ENCODE peak calls at places on chromosome 17, in six cellular contexts. One of them, this sample, is unnamed.

GRCh38 chr17:70138309-70138865 is 30.9 kb upstream of the KCNJ2 start:
- DNase-seq in cardiac muscle cell: no peak
- DNase-seq in A673: no peak
- DNase-seq in H1: no peak
- DNase-seq in adrenal gland: no peak
- DNase-seq in AG04450: peak; percentile 84
- DNase-seq in this sample: no peak

GRCh38 chr17:7589204-7589868 is 558 bp downstream of the SOX15 start:
- DNase-seq in cardiac muscle cell: peak; percentile 85
- DNase-seq in A673: peak; percentile 90
- DNase-seq in H1: no peak
- DNase-seq in adrenal gland: peak; percentile 82
- DNase-seq in AG04450: no peak
- DNase-seq in this sample: peak; percentile 66

GRCh38 chr17:44933824-44934744 is 13.5 kb downstream of the KIF18B start:
- DNase-seq in cardiac muscle cell: no peak
- DNase-seq in A673: no peak
- DNase-seq in H1: no peak
- DNase-seq in adrenal gland: no peak
- DNase-seq in AG04450: no peak
- DNase-seq in this sample: no peak

GRCh38 chr17:55668581-55668980 is 54.1 kb downstream of the TMEM100 start:
- DNase-seq in cardiac muscle cell: peak; percentile 72
- DNase-seq in A673: no peak
- DNase-seq in H1: no peak
- DNase-seq in adrenal gland: no peak
- DNase-seq in AG04450: no peak
- DNase-seq in this sample: no peak

GRCh38 chr17:9522074-9522473 is 53.5 kb downstream of the STX8 start:
- DNase-seq in cardiac muscle cell: peak; percentile 48
- DNase-seq in A673: peak; percentile 71
- DNase-seq in H1: no peak
- DNase-seq in adrenal gland: no peak
- DNase-seq in AG04450: peak; percentile 18
- DNase-seq in this sample: no peak

GRCh38 chr17:29483503-29483902 is 83.3 kb downstream of the ABHD15 start:
- DNase-seq in cardiac muscle cell: no peak
- DNase-seq in A673: no peak
- DNase-seq in H1: no peak
- DNase-seq in adrenal gland: no peak
- DNase-seq in AG04450: no peak
- DNase-seq in this sample: no peak

GRCh38 chr17:45225051-45225700 is 3.5 kb downstream of the FMNL1 start:
- DNase-seq in cardiac muscle cell: no peak
- DNase-seq in A673: no peak
- DNase-seq in H1: no peak
- DNase-seq in adrenal gland: no peak
- DNase-seq in AG04450: no peak
- DNase-seq in this sample: peak; percentile 53

GRCh38 chr17:39643271-39643670 is 6.3 kb downstream of the STARD3 start:
- DNase-seq in cardiac muscle cell: peak; percentile 40
- DNase-seq in A673: no peak
- DNase-seq in H1: no peak
- DNase-seq in adrenal gland: no peak
- DNase-seq in AG04450: no peak
- DNase-seq in this sample: no peak

GRCh38 chr17:68422821-68423220 is 34.5 kb downstream of the WIPI1 start:
- DNase-seq in cardiac muscle cell: no peak
- DNase-seq in A673: no peak
- DNase-seq in H1: no peak
- DNase-seq in adrenal gland: no peak
- DNase-seq in AG04450: no peak
- DNase-seq in this sample: no peak

GRCh38 chr17:59365383-59365981 is 34.0 kb downstream of the YPEL2 start:
- DNase-seq in cardiac muscle cell: peak; percentile 88
- DNase-seq in A673: no peak
- DNase-seq in H1: no peak
- DNase-seq in adrenal gland: peak; percentile 25
- DNase-seq in AG04450: no peak
- DNase-seq in this sample: no peak

GRCh38 chr17:38512473-38513058 is 84.3 kb downstream of the ARHGAP23 start:
- DNase-seq in cardiac muscle cell: no peak
- DNase-seq in A673: no peak
- DNase-seq in H1: no peak
- DNase-seq in adrenal gland: no peak
- DNase-seq in AG04450: no peak
- DNase-seq in this sample: no peak

GRCh38 chr17:17535957-17536356 is 39.8 kb upstream of the RASD1 start:
- DNase-seq in cardiac muscle cell: no peak
- DNase-seq in A673: peak; percentile 87
- DNase-seq in H1: no peak
- DNase-seq in adrenal gland: peak; percentile 93
- DNase-seq in AG04450: no peak
- DNase-seq in this sample: no peak

GRCh38 chr17:42774066-42774750 is 959 bp downstream of the VPS25 start:
- DNase-seq in cardiac muscle cell: no peak
- DNase-seq in A673: no peak
- DNase-seq in H1: no peak
- DNase-seq in adrenal gland: no peak
- DNase-seq in AG04450: no peak
- DNase-seq in this sample: no peak
- H3K4me3 ChIP-seq in cardiac muscle cell: peak overlapping the region; percentile 69
- H3K4me3 ChIP-seq in A673: peak overlapping the region; percentile 68
- H3K4me3 ChIP-seq in H1: peak overlapping the region; percentile 89
- H3K4me3 ChIP-seq in adrenal gland: peak overlapping the region; percentile 93
- H3K4me3 ChIP-seq in AG04450: peak overlapping the region; percentile 97
- H3K4me3 ChIP-seq in this sample: peak overlapping the region; percentile 82

DNA sequence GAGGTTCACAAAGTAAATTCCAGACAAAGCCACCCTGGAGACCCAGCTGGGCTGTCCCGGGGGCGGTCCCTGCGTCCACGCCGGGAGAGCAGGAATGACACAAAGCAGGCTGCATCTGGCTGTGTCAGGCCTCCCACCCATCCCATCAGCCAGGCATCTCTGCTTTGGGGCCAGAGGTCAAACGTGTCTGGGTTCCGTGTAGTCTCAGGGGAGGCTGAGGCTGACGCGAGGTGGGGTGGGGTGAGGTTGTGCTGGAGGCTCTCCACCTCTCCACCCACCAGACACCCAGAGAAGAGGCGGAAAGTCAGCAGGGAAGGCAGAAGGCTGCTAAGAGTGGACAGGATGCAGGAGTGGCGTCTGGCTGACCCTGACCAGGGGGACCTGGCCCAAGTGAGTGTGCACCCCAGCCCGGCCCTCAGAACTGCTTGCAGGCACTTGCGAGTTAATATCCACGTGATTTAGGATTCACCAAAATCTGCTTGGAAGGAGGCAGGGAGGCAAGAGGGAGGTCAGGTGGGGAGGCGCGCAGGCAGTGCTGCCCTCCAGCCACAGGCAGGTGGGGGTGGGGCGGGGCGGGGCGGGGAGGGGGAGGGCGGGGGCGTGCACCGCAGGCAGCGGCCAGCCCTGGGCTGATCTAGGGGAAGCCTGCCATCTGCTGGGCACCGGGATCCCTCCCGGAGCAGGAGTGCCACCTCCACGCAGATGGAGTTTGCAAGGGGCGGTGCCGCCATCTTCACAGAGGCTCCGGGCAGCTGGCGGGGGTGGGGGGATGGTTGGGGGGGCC is 44.3 kb downstream of the TBC1D16 start:
- DNase-seq in cardiac muscle cell: peak; percentile 86
- DNase-seq in A673: peak; percentile 90
- DNase-seq in H1: peak; percentile 44
- DNase-seq in adrenal gland: peak; percentile 89
- DNase-seq in AG04450: peak; percentile 43
- DNase-seq in this sample: peak; percentile 53
- TF ChIP-seq CTCF in cardiac muscle cell: peak; percentile 37
- TF ChIP-seq CTCF in A673: peak; percentile 59
- TF ChIP-seq CTCF in H1: peak; percentile 75
- TF ChIP-seq CTCF in adrenal gland: peak; percentile 24
- TF ChIP-seq CTCF in AG04450: peak; percentile 59
- TF ChIP-seq CTCF in this sample: peak; percentile 57

DNA sequence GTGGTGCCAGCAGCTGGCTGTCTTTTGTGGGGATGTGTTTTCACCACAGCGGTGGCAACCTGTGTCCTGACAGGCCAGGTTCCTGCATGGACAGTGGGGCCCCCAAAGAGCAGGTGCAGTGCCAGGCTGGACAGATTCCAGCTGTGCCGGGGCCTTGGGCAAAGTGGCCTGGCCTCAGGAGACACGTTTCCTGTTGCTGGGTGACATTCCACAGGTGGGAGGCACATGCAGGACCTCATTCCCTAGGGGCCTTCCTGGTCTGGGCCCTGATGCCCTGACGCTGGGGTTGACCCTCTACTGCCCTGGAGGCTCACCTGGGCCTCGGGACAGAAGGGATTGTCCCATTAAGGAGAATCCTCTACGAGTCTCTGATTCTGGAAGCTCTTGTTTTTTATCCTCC is 182.4 kb downstream of the RAB11FIP4 start:
- DNase-seq in cardiac muscle cell: no peak
- DNase-seq in A673: no peak
- DNase-seq in H1: no peak
- DNase-seq in adrenal gland: no peak
- DNase-seq in AG04450: no peak
- DNase-seq in this sample: no peak
- H3K27me3 ChIP-seq in cardiac muscle cell: no peaks in the 10 kb centered on the region
- H3K27me3 ChIP-seq in A673: no peaks in the 10 kb centered on the region
- H3K27me3 ChIP-seq in H1: no peaks in the 10 kb centered on the region
- H3K27me3 ChIP-seq in adrenal gland: no peaks in the 10 kb centered on the region
- H3K27me3 ChIP-seq in AG04450: no peaks in the 10 kb centered on the region
- H3K27me3 ChIP-seq in this sample: no peaks in the 10 kb centered on the region

GRCh38 chr17:81120149-81120484 is 45.2 kb upstream of the PVALEF start:
- DNase-seq in cardiac muscle cell: no peak
- DNase-seq in A673: no peak
- DNase-seq in H1: no peak
- DNase-seq in adrenal gland: no peak
- DNase-seq in AG04450: no peak
- DNase-seq in this sample: no peak
- H3K4me3 ChIP-seq in cardiac muscle cell: no peak overlapping the region
- H3K4me3 ChIP-seq in A673: peak overlapping the region; percentile 55
- H3K4me3 ChIP-seq in H1: no peak overlapping the region
- H3K4me3 ChIP-seq in adrenal gland: peak overlapping the region; percentile 20
- H3K4me3 ChIP-seq in AG04450: no peak overlapping the region
- H3K4me3 ChIP-seq in this sample: no peak overlapping the region

GRCh38 chr17:79925242-79925957 is 86.2 kb upstream of the CBX4 start:
- DNase-seq in cardiac muscle cell: no peak
- DNase-seq in A673: no peak
- DNase-seq in H1: no peak
- DNase-seq in adrenal gland: peak; percentile 80
- DNase-seq in AG04450: no peak
- DNase-seq in this sample: no peak
- TF ChIP-seq CTCF in cardiac muscle cell: peak; percentile 29
- TF ChIP-seq CTCF in A673: no peak
- TF ChIP-seq CTCF in H1: no peak
- TF ChIP-seq CTCF in adrenal gland: peak; percentile 14
- TF ChIP-seq CTCF in AG04450: no peak
- TF ChIP-seq CTCF in this sample: no peak